ENCODE peak calls at places on chromosomes 6 and 20, in six cellular contexts. N, T, O, F, H and I are unnamed samples.

GRCh38 chr20:6698056-6698455 is 69.4 kb upstream of the BMP2 start:
- DNase-seq in N (peak), T (peak), O (no peak), F (peak), H (peak), I (no peak)

GRCh38 chr6:101879782-101880181 is 486.3 kb downstream of the GRIK2 start:
- DNase-seq in N (no peak), T (no peak), O (no peak), F (no peak), H (no peak), I (no peak)

GRCh38 chr6:152063170-152063921 is 255.9 kb downstream of the ESR1 start:
- DNase-seq in N (peak), T (no peak), O (no peak), F (no peak), H (no peak), I (no peak)

GRCh38 chr6:45454008-45454911 is 76.5 kb upstream of the SUPT3H start:
- DNase-seq in N (peak), T (no peak), O (no peak), F (no peak), H (no peak), I (no peak)

GRCh38 chr20:8154636-8155035 is 22.6 kb downstream of the PLCB1 start:
- DNase-seq in N (no peak), T (no peak), O (no peak), F (no peak), H (no peak), I (no peak)

GRCh38 chr20:37958856-37959255 is 55.9 kb downstream of the VSTM2L start:
- DNase-seq in N (no peak), T (no peak), O (no peak), F (no peak), H (no peak), I (no peak)

GRCh38 chr20:3231889-3232588 is 7.0 kb downstream of the SLC4A11 start:
- DNase-seq in N (no peak), T (no peak), O (no peak), F (no peak), H (no peak), I (no peak)

GRCh38 chr6:167781066-167781767 is 45.5 kb upstream of the AFDN start:
- DNase-seq in N (no peak), T (no peak), O (no peak), F (peak), H (no peak), I (no peak)

GRCh38 chr6:133814235-133814634 is 74.7 kb upstream of the TCF21 start:
- DNase-seq in N (no peak), T (no peak), O (no peak), F (no peak), H (no peak), I (no peak)

GRCh38 chr6:835476-836160 is 142.7 kb upstream of the EXOC2 start:
- DNase-seq in N (no peak), T (no peak), O (no peak), F (no peak), H (no peak), I (no peak)

GRCh38 chr20:48194578-48194977 is 409.3 kb upstream of the SULF2 start:
- DNase-seq in N (no peak), T (no peak), O (no peak), F (no peak), H (no peak), I (peak)

GRCh38 chr6:74128536-74128935 is 432.5 kb downstream of the CD109 start:
- DNase-seq in N (no peak), T (no peak), O (no peak), F (no peak), H (no peak), I (no peak)

GRCh38 chr6:42193491-42193894 is 1.3 kb downstream of the GUCA1B start:
- DNase-seq in N (peak), T (no peak), O (no peak), F (no peak), H (peak), I (no peak)

GRCh38 chr6:9563996-9564395 is 850.9 kb downstream of the TFAP2A start:
- DNase-seq in N (peak), T (no peak), O (no peak), F (no peak), H (no peak), I (no peak)

GRCh38 chr20:33411136-33411690 is 9.9 kb upstream of the CDK5RAP1 start:
- DNase-seq in N (no peak), T (no peak), O (no peak), F (no peak), H (no peak), I (no peak)

GRCh38 chr20:36526521-36527011 is 14.8 kb upstream of the MYL9 start:
- DNase-seq in N (no peak), T (no peak), O (no peak), F (no peak), H (no peak), I (no peak)

GRCh38 chr20:52033313-52033712 is 158.3 kb downstream of the ZFP64 start:
- DNase-seq in N (peak), T (no peak), O (no peak), F (peak), H (no peak), I (no peak)

GRCh38 chr6:138403324-138403800 is 661 bp upstream of the HEBP2 start:
- DNase-seq in N (no peak), T (no peak), O (peak), F (peak), H (peak), I (peak)

GRCh38 chr20:21702553-21703467 is 2.7 kb upstream of the PAX1 start:
- DNase-seq in N (peak), T (no peak), O (no peak), F (peak), H (peak), I (peak)

GRCh38 chr20:41048475-41049242 is 20.0 kb downstream of the TOP1 start:
- DNase-seq in N (no peak), T (no peak), O (peak), F (no peak), H (peak), I (no peak)

GRCh38 chr6:11631008-11631407 is 93.5 kb downstream of the TMEM170B start:
- DNase-seq in N (no peak), T (no peak), O (no peak), F (no peak), H (no peak), I (peak)

GRCh38 chr20:11267762-11268335 is 594.0 kb upstream of the JAG1 start:
- DNase-seq in N (peak), T (no peak), O (no peak), F (no peak), H (no peak), I (no peak)

GRCh38 chr20:21029356-21029755 is 76.8 kb downstream of the LINC00237 start:
- DNase-seq in N (no peak), T (no peak), O (no peak), F (no peak), H (peak), I (no peak)

GRCh38 chr6:105332576-105332975 is 70.3 kb downstream of the PREP start:
- DNase-seq in N (no peak), T (no peak), O (no peak), F (no peak), H (peak), I (no peak)

GRCh38 chr20:4375881-4376280 is 345.8 kb upstream of the PRND start:
- DNase-seq in N (peak), T (no peak), O (no peak), F (peak), H (no peak), I (no peak)

GRCh38 chr6:9131201-9131600 is 695.9 kb upstream of the SLC35B3 start:
- DNase-seq in N (no peak), T (no peak), O (no peak), F (no peak), H (no peak), I (no peak)

GRCh38 chr6:56786256-56786655 is 143.6 kb upstream of the DST start:
- DNase-seq in N (no peak), T (no peak), O (no peak), F (no peak), H (no peak), I (no peak)

GRCh38 chr20:13656721-13657368 is 18.1 kb upstream of the TASP1 start:
- DNase-seq in N (no peak), T (no peak), O (no peak), F (no peak), H (no peak), I (no peak)

GRCh38 chr20:48818481-48818987 is 9.3 kb downstream of the PREX1 start:
- DNase-seq in N (no peak), T (no peak), O (peak), F (no peak), H (no peak), I (no peak)

DNA sequence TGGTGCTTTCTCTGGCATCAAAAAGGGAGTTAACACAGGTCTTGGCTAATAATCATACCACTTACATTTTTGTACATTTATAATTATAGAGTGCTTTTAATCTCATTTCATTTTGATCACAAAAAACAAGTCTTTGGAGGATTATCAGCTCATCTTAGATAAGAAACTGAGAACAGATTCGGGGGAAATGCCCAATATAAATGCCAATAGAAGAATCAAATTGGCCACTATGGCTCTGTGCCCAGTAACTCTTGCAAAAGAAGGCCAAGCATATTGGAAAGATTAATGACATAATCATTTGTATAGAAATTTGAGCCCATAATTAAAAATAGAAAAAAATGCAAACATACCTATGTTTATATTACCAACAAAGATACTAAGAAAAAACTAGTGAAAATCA is 42.5 kb downstream of the IPCEF1 start:
- DNase-seq in N (no peak), T (no peak), O (no peak), F (no peak), H (no peak), I (no peak)
- H2AFZ ChIP-seq in N (no peak), T (no peak), O (no peak), F (no peak), H (no peak), I (no peak)

GRCh38 chr6:26285143-26286134 is 79.6 kb upstream of the BTN3A2 start:
- DNase-seq in N (peak), T (peak), O (peak), F (peak), H (peak), I (peak)

GRCh38 chr6:26288155-26288554 is 76.8 kb upstream of the BTN3A2 start:
- DNase-seq in N (no peak), T (no peak), O (no peak), F (no peak), H (no peak), I (no peak)

GRCh38 chr6:26286168-26286854 is 78.7 kb upstream of the BTN3A2 start:
- DNase-seq in N (peak), T (no peak), O (peak), F (peak), H (peak), I (peak)

GRCh38 chr6:26280409-26280808 is 84.6 kb upstream of the BTN3A2 start:
- DNase-seq in N (no peak), T (no peak), O (no peak), F (no peak), H (no peak), I (no peak)

GRCh38 chr6:26284537-26285142 is 80.4 kb upstream of the BTN3A2 start:
- DNase-seq in N (peak), T (no peak), O (peak), F (peak), H (peak), I (no peak)
- H2AFZ ChIP-seq in N (peak), T (peak), O (no peak), F (peak), H (no peak), I (peak)

GRCh38 chr20:17824676-17825224 is 125.0 kb downstream of the BANF2 start:
- DNase-seq in N (no peak), T (no peak), O (no peak), F (no peak), H (no peak), I (no peak)
- H2AFZ ChIP-seq in N (peak), T (no peak), O (no peak), F (no peak), H (no peak), I (peak)

DNA sequence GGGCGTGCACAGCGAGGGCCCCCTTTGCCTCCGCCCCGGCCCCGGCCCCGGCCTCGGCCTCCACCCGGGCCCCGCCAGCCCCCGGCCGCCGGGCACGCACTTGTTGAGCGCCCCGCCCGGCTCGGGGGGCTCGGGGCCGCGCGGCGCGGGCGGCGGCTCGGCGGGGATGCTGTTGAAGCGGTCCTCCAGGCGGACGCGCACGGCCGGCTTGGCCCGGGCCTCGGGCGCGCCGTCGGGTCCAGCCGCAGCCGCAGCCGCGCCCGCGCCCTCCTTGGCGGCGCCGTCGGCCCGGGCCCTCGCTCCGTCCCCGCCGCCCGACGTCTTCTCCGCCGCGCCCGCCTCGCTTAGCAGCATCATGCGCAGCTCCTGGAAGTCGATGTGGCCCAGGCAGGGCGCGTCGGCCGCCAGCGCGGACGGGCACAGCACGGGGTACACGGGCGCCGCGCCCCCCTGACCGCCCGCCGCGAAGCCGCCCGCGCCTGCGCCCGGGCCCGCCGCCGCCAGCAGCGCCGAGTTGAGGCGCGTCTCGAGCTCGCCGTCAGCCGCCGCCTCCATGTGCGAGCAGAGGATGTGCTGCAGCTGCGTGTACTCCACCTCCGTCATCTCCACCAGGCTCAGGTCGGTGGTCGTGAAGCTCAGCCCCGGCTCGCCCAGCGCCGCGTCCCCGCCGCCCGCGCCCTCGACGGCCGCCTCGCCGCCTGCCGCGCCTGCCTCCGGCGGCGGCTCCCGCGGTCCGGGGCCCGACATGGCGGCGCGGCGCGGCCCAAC is 514 bp downstream of the TCFL5 start:
- DNase-seq in N (peak), T (no peak), O (peak), F (peak), H (peak), I (peak)
- H2AFZ ChIP-seq in N (peak), T (no peak), O (no peak), F (no peak), H (no peak), I (no peak)

DNA sequence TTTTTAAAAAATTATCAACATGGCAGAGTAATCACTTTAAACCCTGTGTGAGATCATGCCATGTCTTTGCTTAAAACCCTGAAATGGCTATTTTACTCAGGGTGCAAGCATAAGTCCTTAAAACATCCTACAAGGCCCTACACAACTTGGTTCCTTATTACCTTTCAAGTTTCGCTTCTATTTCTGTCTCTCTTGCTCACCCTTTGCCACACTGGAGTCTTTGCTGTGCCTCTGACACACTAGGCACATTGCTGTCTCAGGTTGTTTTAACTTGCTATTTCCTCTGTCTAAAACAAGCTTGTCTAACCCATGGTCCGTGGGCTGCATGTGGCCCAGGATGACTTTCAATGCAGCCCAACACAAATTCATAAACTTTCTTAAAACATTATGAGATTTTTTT is 55.6 kb downstream of the KIAA0408 start:
- DNase-seq in N (no peak), T (no peak), O (no peak), F (no peak), H (no peak), I (no peak)
- H2AFZ ChIP-seq in N (no peak), T (no peak), O (no peak), F (no peak), H (no peak), I (no peak)

DNA sequence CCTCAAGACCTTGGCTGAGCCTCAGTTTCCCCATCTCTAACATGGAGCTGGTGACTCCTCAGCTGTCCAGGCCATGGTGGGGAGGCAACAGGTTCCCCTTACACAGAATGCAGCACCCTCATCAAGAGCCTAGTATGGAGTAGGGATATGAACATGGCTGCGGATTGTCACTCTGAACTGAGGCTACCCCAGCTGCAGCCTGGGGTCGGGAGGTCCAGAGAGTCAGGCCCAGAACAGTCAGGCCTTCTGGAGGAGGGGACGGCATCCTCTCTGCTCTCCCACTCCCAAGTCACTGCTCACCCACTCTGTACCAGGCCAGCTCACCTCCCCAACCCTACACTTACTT is 1.4 kb upstream of the FOXS1 start:
- DNase-seq in N (no peak), T (no peak), O (no peak), F (no peak), H (no peak), I (no peak)
- H2AFZ ChIP-seq in N (no peak), T (no peak), O (no peak), F (no peak), H (no peak), I (no peak)

DNA sequence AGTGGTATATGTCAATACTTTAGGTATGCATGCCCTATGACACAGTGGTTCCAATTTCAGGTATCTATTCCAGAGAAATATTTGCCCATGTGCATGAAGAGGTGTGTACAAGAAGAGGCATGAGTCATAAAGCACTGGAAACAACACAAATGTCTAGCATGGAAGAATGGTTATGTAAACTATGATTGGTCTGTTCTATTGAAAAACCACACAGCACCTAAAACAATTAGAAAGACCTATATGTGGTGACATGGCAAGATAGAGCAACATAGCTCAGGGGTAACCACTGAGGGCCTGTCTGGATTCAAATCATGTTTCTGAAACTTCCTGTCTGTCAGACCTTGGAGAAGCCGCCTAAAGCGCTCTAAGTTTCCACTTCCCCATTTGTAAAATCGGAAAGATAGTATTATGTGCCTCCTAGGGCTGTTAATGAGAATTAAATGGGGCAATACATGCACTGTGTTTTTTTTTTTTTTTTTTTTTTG is 76.0 kb upstream of the SHLD1 start:
- DNase-seq in N (peak), T (peak), O (peak), F (no peak), H (no peak), I (no peak)
- H2AFZ ChIP-seq in N (no peak), T (no peak), O (no peak), F (no peak), H (no peak), I (no peak)

DNA sequence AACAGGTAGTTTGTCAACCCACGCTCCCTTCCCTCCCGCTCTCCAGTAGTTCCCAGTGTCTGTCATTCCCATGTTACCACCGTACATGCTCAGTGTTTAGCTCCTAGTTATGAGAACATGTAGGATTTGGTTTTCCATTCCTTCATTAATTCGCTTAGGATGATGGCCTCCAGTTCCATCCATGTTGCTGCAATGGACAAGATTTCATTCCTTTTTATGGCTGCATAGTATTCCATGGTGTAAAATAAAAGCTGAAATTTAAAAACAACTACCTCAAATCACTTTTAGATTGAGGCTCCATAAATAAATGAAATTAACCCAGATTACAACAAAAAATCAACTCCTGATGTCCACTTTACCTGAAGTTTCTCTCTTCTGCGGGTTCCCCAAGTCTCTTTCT is 190.6 kb downstream of the ZNF217 start:
- DNase-seq in N (no peak), T (no peak), O (no peak), F (no peak), H (no peak), I (no peak)
- H2AFZ ChIP-seq in N (no peak), T (no peak), O (no peak), F (no peak), H (no peak), I (no peak)

GRCh38 chr20:50358959-50359358 is 151.2 kb upstream of the PTPN1 start:
- DNase-seq in N (no peak), T (no peak), O (no peak), F (no peak), H (no peak), I (no peak)

GRCh38 chr20:50363027-50363426 is 147.2 kb upstream of the PTPN1 start:
- DNase-seq in N (no peak), T (no peak), O (no peak), F (no peak), H (no peak), I (no peak)

GRCh38 chr20:50359607-50360217 is 150.5 kb upstream of the PTPN1 start:
- DNase-seq in N (no peak), T (no peak), O (no peak), F (no peak), H (no peak), I (no peak)

GRCh38 chr20:50360218-50360672 is 149.9 kb upstream of the PTPN1 start:
- DNase-seq in N (no peak), T (no peak), O (no peak), F (no peak), H (no peak), I (no peak)

GRCh38 chr20:50360921-50361320 is 149.3 kb upstream of the PTPN1 start:
- DNase-seq in N (no peak), T (no peak), O (no peak), F (no peak), H (no peak), I (no peak)
- H2AFZ ChIP-seq in N (no peak), T (no peak), O (no peak), F (no peak), H (peak), I (no peak)